ENCODE peak calls at places on chromosomes 5 and 9, in four cellular contexts. E is foreskin fibroblast, C is thoracic aorta, I is NB4. W is an unnamed sample.

GRCh38 chr5:140575309-140575708 is 10.7 kb downstream of the SLC35A4 start:
- DNase-seq in E (peak), C (no peak), I (peak), W (no peak)

GRCh38 chr9:86865957-86866356 is 81.3 kb downstream of the GAS1 start:
- DNase-seq in E (no peak), C (no peak), I (no peak), W (no peak)

GRCh38 chr9:116157436-116158138 is 4.0 kb downstream of the PAPPA start:
- DNase-seq in E (no peak), C (no peak), I (no peak), W (no peak)

GRCh38 chr9:121782514-121783110 is 131.2 kb downstream of the DAB2IP start:
- DNase-seq in E (no peak), C (no peak), I (no peak), W (no peak)

GRCh38 chr5:27316283-27316675 is 277.9 kb upstream of the CDH9 start:
- DNase-seq in E (peak), C (no peak), I (no peak), W (peak)

GRCh38 chr9:118829334-118829733 is 539.9 kb downstream of the BRINP1 start:
- DNase-seq in E (no peak), C (no peak), I (peak), W (no peak)

GRCh38 chr9:37156781-37157356 is 36.5 kb downstream of the ZCCHC7 start:
- DNase-seq in E (peak), C (no peak), I (no peak), W (no peak)

GRCh38 chr5:54965806-54966205 is 19.6 kb downstream of the ESM1 start:
- DNase-seq in E (no peak), C (no peak), I (no peak), W (no peak)

GRCh38 chr9:79185866-79186265 is 385.9 kb upstream of the TLE4 start:
- DNase-seq in E (peak), C (no peak), I (no peak), W (no peak)

GRCh38 chr5:53211799-53212198 is 102.2 kb upstream of the MOCS2 start:
- DNase-seq in E (peak), C (no peak), I (peak), W (peak)

GRCh38 chr9:94135222-94135621 is 51.0 kb downstream of the PTPDC1 start:
- DNase-seq in E (peak), C (no peak), I (no peak), W (peak)

GRCh38 chr5:151183451-151184245 is 26.1 kb upstream of the ANXA6 start:
- DNase-seq in E (peak), C (no peak), I (no peak), W (no peak)

GRCh38 chr5:136212252-136212721 is 19.3 kb upstream of the SMIM32 start:
- DNase-seq in E (no peak), C (no peak), I (peak), W (peak)

DNA sequence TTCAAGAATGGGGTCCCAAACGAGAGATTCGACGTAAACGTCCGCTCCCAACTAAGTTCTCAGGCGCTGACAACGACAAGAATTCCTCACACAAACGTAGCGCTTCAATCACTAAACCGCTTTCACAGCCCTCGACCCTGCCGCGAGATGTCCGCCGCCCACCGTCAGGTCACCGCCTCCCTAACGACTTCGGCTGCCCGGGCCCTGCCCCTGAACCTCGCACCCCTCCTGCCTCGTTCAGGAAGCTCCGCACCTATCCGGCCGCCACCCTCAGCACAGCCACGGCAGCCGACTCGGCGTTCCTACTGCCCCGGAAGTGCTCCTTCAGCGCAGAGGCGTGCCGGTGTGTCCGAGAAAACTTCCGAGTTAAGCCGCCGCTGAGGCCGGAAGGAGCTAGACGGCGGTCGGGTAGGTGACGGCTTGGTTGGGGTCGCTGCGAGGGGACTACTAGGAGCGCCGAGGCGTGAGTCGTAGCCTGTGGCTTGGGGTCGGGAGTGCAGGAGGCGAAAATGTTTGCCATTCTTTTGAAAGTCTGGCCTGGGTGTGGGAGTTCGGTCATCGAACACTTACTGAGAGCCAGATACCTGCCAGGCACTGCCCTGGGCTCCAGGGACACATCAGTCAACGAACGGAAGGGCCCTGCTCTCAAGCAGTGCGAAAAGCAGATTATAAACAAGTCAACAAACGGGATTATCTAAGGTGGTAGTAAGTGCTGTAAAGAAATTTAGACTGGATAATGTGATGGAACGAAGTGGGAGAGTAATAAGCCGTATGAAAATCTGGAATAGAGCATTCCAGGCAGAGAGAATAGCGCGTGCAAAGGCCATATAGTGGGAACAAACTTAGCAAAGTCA is at the start of the genes FAM114A2 and MFAP3:
- DNase-seq in E (peak), C (peak), I (peak), W (peak)
- H3K4me3 ChIP-seq in E (peak), C (peak), I (peak), W (peak)

DNA sequence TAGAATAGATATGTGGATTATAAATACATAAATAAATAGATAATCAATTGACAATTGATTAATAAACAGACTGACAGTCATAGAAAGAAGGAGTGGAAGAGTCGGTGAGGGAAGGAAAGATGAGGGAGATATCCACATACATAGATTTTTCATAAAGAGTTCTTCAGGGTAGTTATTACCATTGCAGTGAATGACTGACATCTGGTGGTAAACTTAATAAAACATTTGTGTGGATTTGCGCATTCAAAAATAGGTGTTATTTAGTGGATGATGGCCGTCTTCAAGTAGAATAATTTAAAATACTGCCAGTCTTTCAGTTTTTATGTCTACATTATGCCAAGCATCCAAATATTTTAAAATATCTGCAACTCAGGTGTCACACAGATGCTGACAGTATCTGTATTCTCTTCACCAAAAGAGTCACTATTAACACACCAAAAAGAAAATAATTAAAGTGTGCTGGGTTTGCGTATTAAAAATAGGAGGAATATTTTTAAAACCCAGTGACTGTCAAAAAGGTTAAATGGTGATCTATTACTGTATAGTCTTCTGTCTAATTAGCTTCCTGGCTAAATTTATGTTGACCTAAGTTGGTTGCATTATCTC is 78.8 kb downstream of the GIN1 start:
- DNase-seq in E (peak), C (no peak), I (peak), W (peak)
- TF ChIP-seq CTCF in E (peak), C (peak), I (no peak), W (no peak)

GRCh38 chr5:77645995-77646639 is 7.6 kb upstream of the OTP start:
- DNase-seq in E (no peak), C (no peak), I (no peak), W (no peak)

GRCh38 chr5:77642915-77643653 is 4.6 kb upstream of the OTP start:
- DNase-seq in E (no peak), C (no peak), I (no peak), W (no peak)

GRCh38 chr5:77643654-77644404 is 5.3 kb upstream of the OTP start:
- DNase-seq in E (no peak), C (no peak), I (peak), W (no peak)

GRCh38 chr5:77645158-77645994 is 6.9 kb upstream of the OTP start:
- DNase-seq in E (no peak), C (no peak), I (peak), W (no peak)

DNA sequence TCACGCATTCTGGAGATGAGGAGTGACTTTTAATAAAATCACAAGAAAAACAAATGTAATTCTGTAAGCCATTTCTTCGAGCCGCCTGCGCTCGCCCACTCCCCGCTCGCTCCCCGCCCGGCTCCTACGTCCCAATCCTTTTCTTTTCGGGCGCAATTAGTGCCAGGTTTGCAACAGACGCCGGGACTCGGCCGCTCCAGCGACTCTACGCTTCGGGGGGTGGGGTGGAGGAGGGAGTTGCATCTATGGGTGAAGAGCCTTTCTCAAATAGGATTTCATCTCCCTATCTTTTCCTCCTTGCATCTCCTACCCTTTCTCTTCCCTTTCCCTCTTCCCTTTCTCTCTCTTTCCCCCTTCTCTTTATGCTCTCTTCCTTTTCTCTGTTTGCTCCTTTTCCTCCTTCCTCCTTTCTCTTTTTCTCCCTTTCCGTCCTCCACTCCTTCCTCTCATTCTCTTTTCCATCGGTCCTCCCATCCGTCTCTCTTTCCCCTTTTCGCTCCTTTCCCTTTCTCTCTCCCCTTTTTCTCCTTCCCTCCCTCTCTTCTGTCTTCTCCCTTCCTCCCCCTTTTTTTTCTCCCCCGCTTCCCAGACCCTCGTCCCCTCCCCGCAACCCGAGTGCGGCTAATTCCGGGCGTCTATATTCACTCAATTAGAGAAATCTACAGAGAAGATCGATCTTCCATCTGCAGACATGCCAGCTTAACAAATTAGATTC is 6.1 kb upstream of the OTP start:
- DNase-seq in E (no peak), C (no peak), I (peak), W (no peak)
- H3K4me3 ChIP-seq in E (no peak), C (peak), I (peak), W (no peak)

DNA sequence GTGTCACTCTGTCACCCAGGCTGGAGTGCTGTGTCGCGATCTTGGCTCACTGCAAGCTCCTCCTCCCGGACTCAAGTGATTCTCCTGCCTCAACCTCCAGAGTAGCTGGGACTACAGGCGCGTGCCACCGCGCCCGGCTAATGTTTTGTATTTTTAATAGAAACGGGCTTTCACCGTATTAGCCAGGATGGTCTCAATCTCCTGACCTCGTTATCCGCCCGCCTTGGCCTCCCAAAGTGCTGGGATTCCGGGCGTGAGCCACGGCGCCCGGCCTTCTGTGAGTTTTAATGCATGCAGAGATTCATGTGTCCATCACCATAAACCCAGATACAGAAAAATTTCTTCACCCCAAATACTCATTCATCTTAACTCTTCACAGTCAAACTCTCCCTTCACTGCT is 1046.7 kb downstream of the CDH9 start:
- DNase-seq in E (no peak), C (no peak), I (no peak), W (no peak)
- TF ChIP-seq CTCF in E (no peak), C (no peak), I (no peak), W (no peak)

DNA sequence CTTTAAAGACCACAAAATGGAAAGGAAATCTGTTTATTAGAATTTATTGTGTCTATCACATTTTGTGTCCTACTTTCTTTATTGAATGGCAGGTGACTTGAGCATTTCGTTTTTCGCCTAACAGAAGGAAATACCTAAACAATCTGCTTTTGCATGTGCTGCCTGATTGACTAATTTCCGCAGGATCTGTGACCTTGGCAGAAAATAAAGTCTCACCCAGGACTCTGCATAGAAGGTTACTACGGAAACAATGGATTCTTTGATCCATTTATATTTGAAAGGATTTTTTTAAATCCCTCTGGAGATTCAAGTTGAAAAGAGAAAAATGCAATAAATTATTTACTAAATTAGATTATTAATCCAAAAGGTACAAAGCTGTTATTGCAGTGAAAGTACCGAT is 61.0 kb upstream of the CAST start:
- DNase-seq in E (no peak), C (no peak), I (no peak), W (no peak)
- H3K4me3 ChIP-seq in E (no peak), C (no peak), I (no peak), W (no peak)

GRCh38 chr5:317086-317811 is 4.3 kb upstream of the AHRR start:
- DNase-seq in E (peak), C (no peak), I (peak), W (no peak)

GRCh38 chr5:318931-319601 is 2.4 kb upstream of the AHRR start:
- DNase-seq in E (no peak), C (no peak), I (peak), W (no peak)

GRCh38 chr5:320524-321232 is 836 bp upstream of the AHRR start:
- DNase-seq in E (no peak), C (no peak), I (peak), W (no peak)

GRCh38 chr5:316210-317085 is 5.1 kb upstream of the AHRR start:
- DNase-seq in E (no peak), C (no peak), I (no peak), W (no peak)

GRCh38 chr5:318341-318897 is 3.1 kb upstream of the AHRR start:
- DNase-seq in E (peak), C (no peak), I (peak), W (no peak)
- TF ChIP-seq CTCF in E (no peak), C (no peak), I (no peak), W (no peak)

DNA sequence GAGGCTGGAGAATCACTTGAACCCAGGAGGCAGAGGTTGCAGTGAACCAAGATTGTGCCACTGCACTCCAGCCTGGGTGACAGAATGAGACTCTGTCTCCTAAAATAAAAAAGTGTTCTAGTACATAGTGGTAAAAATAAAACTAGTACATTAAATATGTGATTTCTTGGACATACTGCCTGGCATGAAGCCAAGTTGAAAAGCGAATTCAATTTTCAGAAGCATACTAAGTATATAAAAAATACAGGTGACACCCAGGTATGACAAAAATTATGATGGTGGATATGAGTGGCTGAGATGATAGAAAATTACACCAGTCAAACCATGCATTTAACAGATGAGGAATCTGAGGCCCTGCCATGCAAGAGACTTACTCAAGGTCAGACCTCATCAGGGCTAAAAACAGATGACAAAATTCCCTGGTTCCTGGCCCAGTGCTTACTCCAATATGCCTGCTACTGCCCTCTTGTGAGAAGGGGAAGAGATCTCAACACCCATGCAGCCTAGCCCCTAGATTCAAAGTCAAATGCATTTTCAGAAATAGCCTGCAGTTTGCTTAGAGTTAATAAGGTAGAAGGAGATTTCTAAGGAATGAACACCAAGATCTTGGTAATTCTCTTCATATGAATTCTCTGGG is 46.6 kb upstream of the GNPDA1 start:
- DNase-seq in E (peak), C (no peak), I (peak), W (no peak)
- H3K4me3 ChIP-seq in E (no peak), C (no peak), I (no peak), W (no peak)